ENCODE peak calls at places on chromosome 5, in five cellular contexts. Q is uterus, J is heart left ventricle, R is gastrocnemius medialis, U is right lobe of liver. A is an unnamed sample. For H3K27me3, the result is how much of the 10 kb centered on the place peaks cover.

GRCh38 chr5:54651482-54652076 is 134.0 kb downstream of the SNX18 start:
- DNase-seq in Q (peak), J (peak), R (peak), U (peak), A (no peak)

GRCh38 chr5:124741711-124742496 is 4.5 kb downstream of the ZNF608 start:
- DNase-seq in Q (no peak), J (no peak), R (peak), U (no peak), A (no peak)

GRCh38 chr5:23257656-23258055 is 249.8 kb upstream of the PRDM9 start:
- DNase-seq in Q (no peak), J (no peak), R (no peak), U (no peak), A (no peak)

GRCh38 chr5:39015743-39016586 is 58.2 kb downstream of the RICTOR start:
- DNase-seq in Q (no peak), J (no peak), R (no peak), U (no peak), A (no peak)

GRCh38 chr5:81783401-81783800 is 32.5 kb upstream of the SSBP2 start:
- DNase-seq in Q (no peak), J (no peak), R (no peak), U (no peak), A (no peak)

GRCh38 chr5:139848508-139849100 is 53.0 kb downstream of the PSD2 start:
- DNase-seq in Q (peak), J (peak), R (no peak), U (peak), A (no peak)

GRCh38 chr5:65695896-65696295 is 26.0 kb downstream of the SGTB start:
- DNase-seq in Q (no peak), J (no peak), R (no peak), U (no peak), A (no peak)

GRCh38 chr5:78377056-78377717 is 16.8 kb downstream of the SCAMP1 start:
- DNase-seq in Q (peak), J (peak), R (peak), U (no peak), A (no peak)

GRCh38 chr5:42715791-42716190 is 40.8 kb upstream of the CCDC152 start:
- DNase-seq in Q (no peak), J (no peak), R (no peak), U (no peak), A (no peak)

GRCh38 chr5:55035480-55035879 is 11.4 kb downstream of the GZMK start:
- DNase-seq in Q (no peak), J (no peak), R (no peak), U (no peak), A (no peak)

GRCh38 chr5:79695501-79695900 is 5.9 kb downstream of the CMYA5 start:
- DNase-seq in Q (no peak), J (no peak), R (no peak), U (no peak), A (no peak)

GRCh38 chr5:98425626-98426025 is 347.8 kb upstream of the RGMB start:
- DNase-seq in Q (no peak), J (no peak), R (no peak), U (no peak), A (no peak)

GRCh38 chr5:156375895-156376495 is 49.0 kb downstream of the SGCD start:
- DNase-seq in Q (no peak), J (no peak), R (no peak), U (no peak), A (no peak)

GRCh38 chr5:127988149-127988755 is 95.3 kb upstream of the SLC12A2 start:
- DNase-seq in Q (no peak), J (no peak), R (no peak), U (no peak), A (no peak)

GRCh38 chr5:73328665-73329064 is 119.9 kb downstream of the FOXD1 start:
- DNase-seq in Q (no peak), J (no peak), R (no peak), U (no peak), A (no peak)

GRCh38 chr5:142501890-142502289 is 177.1 kb upstream of the SPRY4 start:
- DNase-seq in Q (no peak), J (no peak), R (no peak), U (no peak), A (no peak)

GRCh38 chr5:10481241-10481932 is 39.7 kb downstream of the ROPN1L start:
- DNase-seq in Q (no peak), J (no peak), R (no peak), U (no peak), A (no peak)

GRCh38 chr5:10475931-10476687 is 34.4 kb downstream of the ROPN1L start:
- DNase-seq in Q (no peak), J (no peak), R (no peak), U (no peak), A (no peak)

GRCh38 chr5:10478436-10478835 is 36.8 kb downstream of the ROPN1L start:
- DNase-seq in Q (no peak), J (no peak), R (no peak), U (no peak), A (no peak)

GRCh38 chr5:10476878-10477277 is 35.2 kb downstream of the ROPN1L start:
- DNase-seq in Q (no peak), J (no peak), R (no peak), U (no peak), A (no peak)

GRCh38 chr5:10479226-10479721 is 37.6 kb downstream of the ROPN1L start:
- DNase-seq in Q (no peak), J (no peak), R (no peak), U (no peak), A (no peak)
- TF ChIP-seq POLR2A in Q (no peak), J (no peak), R (no peak), U (no peak), A (no peak)

DNA sequence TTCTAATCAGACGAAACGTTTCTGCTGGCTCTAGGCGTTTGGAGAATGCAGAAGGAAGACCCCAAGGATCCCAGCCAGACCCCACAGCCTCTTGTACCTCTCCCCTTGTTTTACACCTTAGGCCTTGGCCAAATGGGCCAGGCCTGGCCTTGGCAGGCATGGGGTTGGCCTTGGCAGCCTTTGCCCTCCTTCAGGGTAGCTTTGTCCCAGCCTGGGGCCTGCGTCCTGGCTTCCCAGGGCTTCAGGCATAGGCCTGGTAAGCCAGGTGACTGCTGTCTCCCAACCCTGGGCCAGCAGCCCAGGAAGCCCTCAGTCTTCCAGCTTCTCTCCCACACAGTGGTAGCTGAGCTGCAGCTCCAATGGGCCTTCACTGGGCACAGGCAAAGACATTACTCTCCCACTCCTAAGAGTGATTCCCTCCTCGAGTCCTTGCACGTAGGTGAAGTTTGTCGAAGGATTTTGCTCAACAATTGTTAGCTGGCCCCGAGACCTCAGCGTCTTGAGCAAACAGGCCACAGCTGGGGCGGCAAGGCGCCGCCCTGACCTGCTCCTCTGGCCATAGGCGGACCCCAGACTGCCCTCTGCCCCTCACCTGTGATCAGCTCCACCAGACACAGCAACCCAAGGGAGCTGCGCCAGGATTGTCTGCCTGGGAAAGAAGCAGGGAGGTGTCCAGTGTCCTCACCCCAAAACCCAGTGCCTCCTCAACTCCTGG is 1.1 kb upstream of the PITX1 start:
- DNase-seq in Q (no peak), J (no peak), R (no peak), U (no peak), A (no peak)
- H3K27me3 ChIP-seq in Q (under half), J (half or more), R (half or more), U (under half), A (half or more)

DNA sequence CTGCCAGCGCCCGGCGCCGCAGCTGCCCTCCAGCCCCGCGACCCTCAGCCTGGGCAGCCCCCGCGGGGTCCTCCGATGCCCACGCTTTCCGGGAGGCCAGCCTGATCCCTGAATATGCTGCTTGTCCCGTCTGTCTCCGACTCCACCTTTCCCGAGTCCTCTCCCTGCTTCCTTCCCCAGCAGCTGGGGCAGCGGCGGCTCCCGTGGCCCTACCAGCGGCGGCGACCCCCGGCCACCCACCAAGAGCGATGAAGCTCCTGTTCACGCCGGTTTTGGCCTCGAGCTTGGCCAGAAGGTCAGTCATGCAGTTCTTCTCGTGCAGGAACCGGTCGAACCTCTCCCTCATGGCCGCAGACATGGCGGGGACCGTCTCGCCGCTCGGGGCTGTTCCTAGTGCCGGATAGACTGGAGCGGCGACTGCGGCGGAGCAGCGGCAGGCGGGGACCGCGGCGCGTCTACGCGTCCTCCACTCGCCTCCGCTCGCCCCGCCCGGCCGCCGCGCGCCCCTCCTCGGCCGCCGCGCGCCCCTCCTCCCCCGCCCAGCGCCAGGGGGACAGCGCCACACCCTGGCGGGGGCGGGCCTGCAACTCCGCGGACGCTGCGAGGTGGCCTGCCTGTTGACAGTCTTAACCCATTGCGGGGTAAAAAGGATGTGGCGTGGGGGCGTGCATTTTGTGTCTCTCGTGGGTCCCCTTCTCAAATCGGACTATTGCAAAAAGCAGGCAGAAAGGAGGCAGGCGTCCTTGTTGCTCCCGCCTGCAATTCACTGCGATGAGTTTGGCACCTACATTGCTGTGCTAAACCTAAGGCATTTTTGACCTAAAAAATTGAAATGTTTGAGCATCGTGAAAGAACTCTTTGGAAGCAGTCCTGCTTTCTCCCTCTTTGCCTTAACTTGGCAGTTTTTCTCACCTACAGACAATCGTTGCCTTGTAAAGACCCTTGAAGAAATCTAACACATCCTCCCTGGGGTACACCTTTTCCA is at the start of gene REEP5:
- DNase-seq in Q (peak), J (peak), R (peak), U (peak), A (peak)
- TF ChIP-seq POLR2A in Q (peak), J (peak), R (peak), U (peak), A (peak)

GRCh38 chr5:135545115-135545514 is 9.4 kb upstream of the NEUROG1 start:
- DNase-seq in Q (no peak), J (no peak), R (no peak), U (no peak), A (no peak)

GRCh38 chr5:135546912-135547311 is 11.1 kb upstream of the NEUROG1 start:
- DNase-seq in Q (no peak), J (no peak), R (no peak), U (no peak), A (no peak)

GRCh38 chr5:135549413-135549812 is 13.6 kb upstream of the NEUROG1 start:
- DNase-seq in Q (no peak), J (no peak), R (no peak), U (no peak), A (no peak)

GRCh38 chr5:135546014-135546413 is 10.2 kb upstream of the NEUROG1 start:
- DNase-seq in Q (no peak), J (no peak), R (no peak), U (no peak), A (no peak)

GRCh38 chr5:135547590-135548254 is 12.0 kb upstream of the NEUROG1 start:
- DNase-seq in Q (no peak), J (no peak), R (no peak), U (no peak), A (no peak)
- H3K27me3 ChIP-seq in Q (under half), J (half or more), R (under half), U (under half), A (under half)

DNA sequence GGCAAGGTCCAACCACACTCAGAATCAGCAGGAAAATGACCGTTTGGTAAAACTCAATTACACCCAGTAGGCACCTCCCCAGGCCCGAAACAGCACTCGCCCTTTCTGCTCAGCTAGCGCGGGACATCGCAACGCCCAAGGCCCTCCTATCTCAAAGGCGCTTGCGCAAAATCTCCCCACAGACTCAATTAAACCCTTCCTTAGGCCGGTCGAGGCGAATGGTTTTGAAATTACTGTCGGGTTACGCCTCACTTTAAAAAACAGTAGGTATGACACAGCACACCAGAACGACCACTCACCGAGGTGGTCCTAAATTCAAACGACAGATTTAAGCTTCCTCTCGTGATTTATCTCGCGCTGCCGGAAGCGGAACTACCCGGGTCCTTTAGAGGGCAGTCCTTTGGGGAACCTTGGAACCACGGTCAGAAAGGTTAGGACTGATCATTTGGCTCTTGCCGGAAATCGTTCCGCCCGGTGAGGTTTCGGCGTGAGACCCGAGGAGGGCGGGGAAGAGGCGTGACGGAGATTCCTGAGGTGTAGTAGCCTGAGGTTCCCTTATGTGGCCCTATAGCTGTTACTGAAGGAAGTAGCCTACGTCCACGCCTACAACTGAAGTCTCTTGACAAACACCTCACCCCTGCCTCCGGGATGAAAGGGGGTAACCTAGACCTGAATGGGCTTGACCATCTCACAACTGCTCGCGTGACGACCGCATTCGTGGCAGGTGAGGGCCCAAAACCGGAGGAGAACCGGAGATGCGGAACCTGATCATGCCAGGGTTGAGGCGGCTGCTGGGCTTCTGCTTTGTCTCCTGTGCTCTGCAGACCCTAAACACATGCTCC is at the start of the genes GIN1 and PPIP5K2:
- DNase-seq in Q (peak), J (peak), R (peak), U (peak), A (peak)
- TF ChIP-seq POLR2A in Q (peak), J (no peak), R (peak), U (peak), A (no peak)

GRCh38 chr5:3590253-3590966 is 5.2 kb upstream of the IRX1 start:
- DNase-seq in Q (no peak), J (no peak), R (no peak), U (no peak), A (no peak)
- H3K27me3 ChIP-seq in Q (under half), J (half or more), R (half or more), U (under half), A (under half)

GRCh38 chr5:14582797-14583137 is 1.2 kb downstream of the OTULINL start:
- DNase-seq in Q (no peak), J (no peak), R (no peak), U (no peak), A (no peak)

GRCh38 chr5:14579246-14579645 is 2.3 kb upstream of the OTULINL start:
- DNase-seq in Q (no peak), J (no peak), R (no peak), U (no peak), A (no peak)

GRCh38 chr5:14581891-14582796 is 552 bp downstream of the OTULINL start:
- DNase-seq in Q (peak), J (peak), R (no peak), U (peak), A (no peak)

GRCh38 chr5:14580037-14581034 is 1.3 kb upstream of the OTULINL start:
- DNase-seq in Q (no peak), J (no peak), R (no peak), U (no peak), A (no peak)

GRCh38 chr5:14581333-14581890 is at the start of gene OTULINL:
- DNase-seq in Q (peak), J (peak), R (peak), U (peak), A (peak)
- TF ChIP-seq POLR2A in Q (no peak), J (no peak), R (no peak), U (peak), A (no peak)

DNA sequence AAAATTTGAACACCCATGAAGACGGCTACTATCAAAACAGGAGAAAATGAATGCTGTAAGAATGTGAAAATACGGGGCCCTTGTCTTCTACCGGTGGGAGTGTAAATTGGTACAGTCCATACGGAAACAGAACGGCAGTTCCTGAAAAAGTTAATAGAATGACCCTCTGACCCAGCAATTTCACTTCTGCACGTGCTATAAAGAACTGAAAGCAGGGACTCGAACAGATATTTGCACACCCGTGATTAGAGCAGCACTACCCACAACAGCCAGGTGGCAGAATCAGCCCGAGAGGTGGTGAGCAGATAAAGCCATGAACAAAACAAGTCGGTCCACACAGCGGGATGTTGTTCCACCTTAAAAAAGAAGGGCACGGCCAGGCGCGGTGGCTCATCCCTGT is 22.6 kb upstream of the SLC12A7 start:
- DNase-seq in Q (no peak), J (no peak), R (no peak), U (peak), A (no peak)
- H3K27me3 ChIP-seq in Q (under half), J (under half), R (under half), U (under half), A (under half)

DNA sequence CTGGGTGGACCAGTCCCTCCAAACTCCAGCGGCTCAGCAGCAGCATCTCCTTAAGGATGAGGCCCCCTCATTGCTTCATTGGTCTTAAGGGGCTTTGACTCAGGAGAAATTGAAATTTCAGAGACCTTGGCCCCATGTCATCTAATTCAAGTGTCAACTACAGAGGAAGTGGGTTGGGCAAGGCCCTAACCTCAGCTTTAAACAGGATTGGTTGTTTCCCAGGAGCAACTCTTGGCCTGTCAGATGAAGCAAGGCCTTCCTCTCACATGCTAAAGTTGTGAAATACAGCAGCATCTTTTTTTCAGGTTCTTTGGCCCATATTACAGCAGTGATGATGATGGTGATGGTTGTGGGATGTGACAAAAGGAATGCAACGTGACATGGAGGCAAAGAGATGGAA is 348.3 kb downstream of the ICE1 start:
- DNase-seq in Q (no peak), J (no peak), R (no peak), U (no peak), A (peak)
- TF ChIP-seq POLR2A in Q (no peak), J (no peak), R (no peak), U (no peak), A (no peak)

GRCh38 chr5:51468196-51468595 is 84.9 kb downstream of the ISL1 start:
- DNase-seq in Q (no peak), J (no peak), R (no peak), U (no peak), A (no peak)

GRCh38 chr5:51466214-51466613 is 83.0 kb downstream of the ISL1 start:
- DNase-seq in Q (no peak), J (no peak), R (no peak), U (no peak), A (no peak)

GRCh38 chr5:51465165-51465564 is 81.9 kb downstream of the ISL1 start:
- DNase-seq in Q (no peak), J (no peak), R (no peak), U (no peak), A (no peak)
- H3K27me3 ChIP-seq in Q (under half), J (under half), R (under half), U (under half), A (under half)

A was measured in esophagus muscularis mucosa.